ENCODE peak calls at places on chromosomes 12 and 14, in four cellular contexts. D is activated B cell treated with CpG ODN at 0.5 μM for 24 hours, E is left lung, J is left cardiac atrium. O is an unnamed sample.

GRCh38 chr12:118581396-118581795 is 205.0 kb downstream of the SUDS3 start:
- DNase-seq in D (no peak), E (no peak), J (no peak), O (no peak)

GRCh38 chr12:33322519-33322918 is 117.1 kb downstream of the SYT10 start:
- DNase-seq in D (no peak), E (no peak), J (no peak), O (no peak)

GRCh38 chr14:55625481-55625880 is 45.5 kb downstream of the KTN1 start:
- DNase-seq in D (no peak), E (no peak), J (no peak), O (no peak)

GRCh38 chr12:2902287-2902880 is 11.7 kb downstream of the TULP3 start:
- DNase-seq in D (no peak), E (no peak), J (peak; percentile 54), O (no peak)

GRCh38 chr12:114746297-114747074 is 62.5 kb upstream of the TBX3 start:
- DNase-seq in D (no peak), E (no peak), J (no peak), O (no peak)

GRCh38 chr12:91717804-91718203 is 427.8 kb downstream of the BTG1 start:
- DNase-seq in D (no peak), E (no peak), J (no peak), O (no peak)

GRCh38 chr12:6724409-6724797 is 557 bp downstream of the COPS7A start:
- DNase-seq in D (no peak), E (no peak), J (no peak), O (peak; percentile 60)

GRCh38 chr14:20683896-20684661 is at the start of gene RNASE4:
- DNase-seq in D (peak; percentile 68), E (peak; percentile 93), J (peak; percentile 87), O (peak; percentile 61)

GRCh38 chr14:92832137-92832700 is 38.1 kb downstream of the GOLGA5 start:
- DNase-seq in D (no peak), E (no peak), J (no peak), O (no peak)

GRCh38 chr14:87196436-87196835 is 796.5 kb downstream of the GALC start:
- DNase-seq in D (no peak), E (no peak), J (no peak), O (no peak)

GRCh38 chr12:2011641-2012607 is 7.7 kb upstream of the DCP1B start:
- DNase-seq in D (no peak), E (no peak), J (no peak), O (no peak)

GRCh38 chr12:123242083-123242904 is 9.1 kb downstream of the MTRFR start:
- DNase-seq in D (no peak), E (no peak), J (no peak), O (no peak)

GRCh38 chr14:100623557-100623956 is 36.3 kb upstream of the BEGAIN start:
- DNase-seq in D (no peak), E (no peak), J (no peak), O (no peak)

GRCh38 chr12:52865090-52865944 is 16.5 kb upstream of the KRT78 start:
- DNase-seq in D (no peak), E (peak; percentile 78), J (peak; percentile 68), O (no peak)

GRCh38 chr12:110370732-110371141 is 32.8 kb downstream of the ANAPC7 start:
- DNase-seq in D (no peak), E (no peak), J (no peak), O (no peak)

GRCh38 chr14:56858422-56858821 is 48.1 kb upstream of the OTX2 start:
- DNase-seq in D (no peak), E (no peak), J (no peak), O (no peak)

GRCh38 chr14:76514599-76514998 is 138.7 kb downstream of the ESRRB start:
- DNase-seq in D (no peak), E (no peak), J (no peak), O (no peak)

GRCh38 chr12:40241741-40242140 is 16.9 kb downstream of the LRRK2 start:
- DNase-seq in D (no peak), E (no peak), J (no peak), O (no peak)

GRCh38 chr12:119592232-119592631 is 1.3 kb upstream of the TMEM233 start:
- DNase-seq in D (no peak), E (no peak), J (no peak), O (no peak)

GRCh38 chr14:90500665-90501370 is 104.0 kb downstream of the CALM1 start:
- DNase-seq in D (no peak), E (no peak), J (peak; percentile 17), O (no peak)

GRCh38 chr12:119229837-119230236 is 51.1 kb downstream of the HSPB8 start:
- DNase-seq in D (no peak), E (no peak), J (peak; percentile 71), O (no peak)

GRCh38 chr12:129379076-129379804 is 524.6 kb downstream of the TMEM132D start:
- DNase-seq in D (no peak), E (no peak), J (no peak), O (no peak)

GRCh38 chr14:72887514-72887913 is 6.4 kb downstream of the DPF3 start:
- DNase-seq in D (no peak), E (no peak), J (no peak), O (no peak)